ENCODE peak calls at places on chromosomes 3 and 15, in four cellular contexts. F, Z, H and X are unnamed samples.

GRCh38 chr15:49330166-49330565 is 92.9 kb upstream of the FGF7 start:
- DNase-seq in F (no peak), Z (no peak), H (no peak), X (no peak)

GRCh38 chr15:33243869-33244268 is 49.4 kb upstream of the FMN1 start:
- DNase-seq in F (peak; percentile 44), Z (no peak), H (no peak), X (peak; percentile 86)

GRCh38 chr15:43133429-43134156 is at the start of gene TMEM62:
- DNase-seq in F (peak; percentile 77), Z (peak; percentile 86), H (peak; percentile 78), X (peak; percentile 73)

GRCh38 chr3:99568936-99569335 is 69.5 kb upstream of the COL8A1 start:
- DNase-seq in F (no peak), Z (no peak), H (no peak), X (no peak)

GRCh38 chr3:111963424-111963823 is 15.4 kb upstream of the ABHD10 start:
- DNase-seq in F (no peak), Z (no peak), H (no peak), X (peak; percentile 39)

GRCh38 chr3:134381836-134382442 is 7.7 kb upstream of the AMOTL2 start:
- DNase-seq in F (no peak), Z (no peak), H (no peak), X (no peak)

GRCh38 chr3:124763206-124763605 is 33.0 kb downstream of the UMPS start:
- DNase-seq in F (no peak), Z (no peak), H (no peak), X (no peak)

GRCh38 chr3:184428561-184429175 is 48.8 kb downstream of the CHRD start:
- DNase-seq in F (no peak), Z (no peak), H (no peak), X (no peak)

GRCh38 chr3:134503266-134503665 is 17.4 kb downstream of the CEP63 start:
- DNase-seq in F (no peak), Z (no peak), H (no peak), X (no peak)

GRCh38 chr3:33426630-33427341 is 13.4 kb downstream of the UBP1 start:
- DNase-seq in F (no peak), Z (no peak), H (no peak), X (no peak)

GRCh38 chr15:100958326-100959065 is 39.3 kb downstream of the LRRK1 start:
- DNase-seq in F (no peak), Z (no peak), H (no peak), X (peak; percentile 77)

GRCh38 chr15:31487811-31488436 is 161.3 kb downstream of the KLF13 start:
- DNase-seq in F (no peak), Z (no peak), H (no peak), X (peak; percentile 29)

GRCh38 chr3:99172736-99173657 is 271.5 kb upstream of the DCBLD2 start:
- DNase-seq in F (peak; percentile 54), Z (peak; percentile 6), H (peak; percentile 69), X (peak; percentile 26)

GRCh38 chr15:65885668-65886218 is 16.5 kb downstream of the RAB11A start:
- DNase-seq in F (no peak), Z (no peak), H (no peak), X (no peak)

GRCh38 chr3:42662037-42662812 is 8.7 kb downstream of the ZBTB47 start:
- DNase-seq in F (no peak), Z (no peak), H (no peak), X (no peak)

GRCh38 chr3:98921957-98922356 is 20.5 kb upstream of the DCBLD2 start:
- DNase-seq in F (no peak), Z (no peak), H (no peak), X (no peak)

GRCh38 chr3:138569090-138569489 is 25.0 kb downstream of the CEP70 start:
- DNase-seq in F (no peak), Z (no peak), H (no peak), X (no peak)

GRCh38 chr3:159273608-159274007 is 471.8 kb downstream of the MFSD1 start:
- DNase-seq in F (peak; percentile 6), Z (no peak), H (peak; percentile 69), X (no peak)

GRCh38 chr15:101152914-101153313 is 98.9 kb downstream of the CHSY1 start:
- DNase-seq in F (peak; percentile 28), Z (peak; percentile 56), H (peak; percentile 74), X (peak; percentile 45)

GRCh38 chr3:46903341-46904302 is 26.1 kb downstream of the PTH1R start:
- DNase-seq in F (no peak), Z (peak; percentile 69), H (no peak), X (no peak)

GRCh38 chr15:93233710-93234109 is 144.7 kb upstream of the RGMA start:
- DNase-seq in F (no peak), Z (no peak), H (no peak), X (no peak)

GRCh38 chr3:44923634-44924033 is 49.2 kb downstream of the TGM4 start:
- DNase-seq in F (no peak), Z (no peak), H (no peak), X (no peak)

GRCh38 chr3:140953028-140953960 is 11.7 kb downstream of the SLC25A36 start:
- DNase-seq in F (no peak), Z (peak; percentile 26), H (no peak), X (no peak)
- TF ChIP-seq RAD21 in F (no peak), Z (no peak), H (no peak), X (no peak)

DNA sequence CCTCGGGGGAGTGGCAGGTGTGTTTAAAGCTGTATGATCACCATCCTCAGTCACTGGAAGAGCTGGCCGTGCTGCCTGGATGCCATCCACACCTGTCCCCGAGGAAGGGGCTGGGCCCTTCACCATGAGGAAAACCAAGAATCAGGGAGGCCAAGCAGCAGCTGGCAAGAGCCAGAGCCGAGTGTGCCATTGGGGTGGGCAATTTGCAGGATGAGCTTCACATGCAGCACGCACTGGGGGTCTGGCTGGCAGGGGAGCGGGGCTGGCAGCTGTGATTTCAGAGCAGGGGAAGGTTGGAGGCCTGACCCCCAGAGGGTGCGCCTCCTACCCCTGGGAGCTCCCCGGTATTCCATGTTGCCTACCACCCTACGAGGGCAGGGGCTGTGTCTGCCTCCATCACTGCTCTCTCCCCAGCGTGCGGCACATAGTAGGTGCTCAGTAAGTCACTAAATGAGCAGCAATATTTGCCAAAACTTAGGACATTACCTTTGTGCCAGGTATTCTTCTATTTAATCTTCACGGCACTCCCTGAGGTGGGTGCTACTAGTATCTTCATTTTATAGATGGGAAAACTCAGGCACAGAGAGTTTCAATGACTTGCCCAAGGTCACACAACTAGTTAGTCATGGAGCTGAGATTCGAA is 30.3 kb upstream of the IQSEC1 start:
- DNase-seq in F (no peak), Z (no peak), H (no peak), X (no peak)
- TF ChIP-seq RNF2 in F (no peak), Z (no peak), H (no peak), X (no peak)

DNA sequence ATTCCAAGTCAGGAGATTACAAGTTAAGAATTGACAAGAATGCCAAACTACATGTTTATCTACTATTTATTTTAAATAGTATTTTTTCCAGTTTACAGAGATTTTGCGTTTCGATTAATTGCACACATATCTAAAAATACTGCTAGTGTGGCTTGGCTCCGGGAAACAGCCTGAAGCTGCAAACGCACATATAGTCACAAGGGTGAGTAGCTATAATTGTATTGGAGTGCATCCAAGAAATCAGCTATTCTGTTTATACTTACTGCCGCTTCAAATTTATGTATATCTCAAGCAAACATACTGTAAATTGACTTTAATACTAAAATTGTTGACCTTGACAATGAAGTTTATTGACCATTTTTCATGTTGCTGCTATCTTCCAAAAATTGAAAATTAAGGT is 77.0 kb upstream of the PLSCR5 start:
- DNase-seq in F (no peak), Z (no peak), H (no peak), X (no peak)
- TF ChIP-seq RAD21 in F (no peak), Z (no peak), H (no peak), X (no peak)

GRCh38 chr3:30605706-30606300 is 598 bp upstream of the TGFBR2 start:
- DNase-seq in F (no peak), Z (no peak), H (no peak), X (no peak)
- TF ChIP-seq RNF2 in F (no peak), Z (no peak), H (no peak), X (no peak)

GRCh38 chr3:149765762-149766334 is 13.6 kb upstream of the COMMD2 start:
- DNase-seq in F (peak; percentile 27), Z (no peak), H (no peak), X (peak; percentile 48)
- TF ChIP-seq RAD21 in F (no peak), Z (peak; percentile 23), H (peak; percentile 53), X (peak; percentile 72)

GRCh38 chr3:179526989-179527391 is 35.7 kb upstream of the ACTL6A start:
- DNase-seq in F (no peak), Z (no peak), H (peak; percentile 57), X (peak; percentile 3)
- TF ChIP-seq RNF2 in F (no peak), Z (no peak), H (no peak), X (no peak)

GRCh38 chr3:109430911-109431563 is 93.7 kb upstream of the DPPA4 start:
- DNase-seq in F (no peak), Z (no peak), H (no peak), X (no peak)
- TF ChIP-seq RAD21 in F (no peak), Z (no peak), H (no peak), X (no peak)

GRCh38 chr15:44673639-44674038 is 10.2 kb upstream of the SPG11 start:
- DNase-seq in F (no peak), Z (no peak), H (no peak), X (no peak)

GRCh38 chr15:44666208-44667038 is 3.0 kb upstream of the SPG11 start:
- DNase-seq in F (no peak), Z (no peak), H (no peak), X (no peak)

GRCh38 chr15:44668925-44669324 is 5.5 kb upstream of the SPG11 start:
- DNase-seq in F (no peak), Z (no peak), H (no peak), X (no peak)

GRCh38 chr15:44667039-44667360 is 3.5 kb upstream of the SPG11 start:
- DNase-seq in F (no peak), Z (no peak), H (no peak), X (no peak)

DNA sequence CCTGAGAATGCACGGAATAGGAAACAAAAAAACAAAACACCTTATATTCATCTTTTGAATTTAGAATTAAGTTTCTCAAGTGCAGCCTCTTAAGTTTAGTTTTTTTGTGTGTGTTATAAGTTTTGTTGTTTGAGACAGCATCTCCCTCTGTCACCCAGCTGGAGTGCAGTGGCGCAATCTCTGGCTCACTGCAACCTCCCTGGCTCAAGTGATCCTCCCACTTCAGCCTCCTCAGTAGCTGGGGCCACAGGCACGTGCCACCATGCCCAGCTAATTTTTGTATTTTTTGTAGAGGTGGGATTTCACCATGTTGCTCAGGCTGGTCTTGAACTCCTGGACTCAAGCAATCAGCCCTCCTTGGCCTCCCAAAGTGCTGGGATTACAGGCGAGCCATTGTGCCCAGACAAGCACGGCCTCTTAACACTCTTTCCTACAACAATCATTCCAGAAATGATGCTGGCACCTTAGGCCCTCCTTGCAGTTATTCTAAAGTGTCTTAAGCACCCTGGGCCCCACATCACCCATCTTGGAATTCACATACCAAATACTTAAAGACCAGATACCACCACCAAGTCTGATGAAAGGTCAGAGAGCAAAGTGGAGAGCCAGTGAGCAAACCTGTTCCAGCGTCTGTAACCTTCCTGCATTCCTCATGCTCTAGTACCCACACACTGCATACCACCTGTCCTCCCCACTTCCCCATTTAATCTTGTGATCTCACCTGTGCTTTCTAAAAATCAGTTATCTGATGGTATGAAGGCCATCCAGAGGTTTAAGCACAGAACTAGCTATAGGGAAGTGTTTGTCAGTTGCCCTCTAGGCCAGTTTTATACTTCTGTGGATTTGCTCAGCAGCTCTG is 6.9 kb upstream of the SPG11 start:
- DNase-seq in F (no peak), Z (no peak), H (no peak), X (no peak)
- TF ChIP-seq RNF2 in F (no peak), Z (no peak), H (no peak), X (no peak)